ENCODE peak calls at places on chromosomes 11 and 22, in nine cellular contexts. Q is ovary; W is CD8-positive, alpha-beta memory T cell; G is tibial nerve; J is NCI-H2029 treated with DMSO at 0.1 percent for 48 hours; F is RWPE2; E is Calu3; H is activated CD8-positive, alpha-beta memory T cell treated with anti-CD3 and anti-CD28 coated beads, Interleukin-2, amount 10 ng/mL, durations not matched to agents 7 days and 5 days; M is fibroblast of the aortic adventitia. Z is an unnamed sample.

GRCh38 chr22:27148025-27148424 is 490.6 kb downstream of the MIAT start:
- DNase-seq in Q (no peak), W (no peak), G (no peak), J (no peak), F (no peak), E (no peak), H (no peak), M (no peak), Z (no peak)

GRCh38 chr11:116578971-116579687 is 193.7 kb downstream of the BUD13 start:
- DNase-seq in Q (no peak), W (no peak), G (peak; percentile 7), J (peak; percentile 49), F (no peak), E (no peak), H (no peak), M (peak; percentile 50), Z (peak; percentile 63)

GRCh38 chr11:112195906-112196305 is 20.6 kb downstream of the BCO2 start:
- DNase-seq in Q (no peak), W (no peak), G (no peak), J (no peak), F (no peak), E (no peak), H (no peak), M (no peak), Z (no peak)

GRCh38 chr11:36840378-36840777 is 242.3 kb upstream of the RAG2 start:
- DNase-seq in Q (no peak), W (no peak), G (no peak), J (no peak), F (no peak), E (no peak), H (no peak), M (no peak), Z (no peak)

GRCh38 chr22:48738204-48738980 is 1089.3 kb downstream of the BRD1 start:
- DNase-seq in Q (no peak), W (no peak), G (no peak), J (no peak), F (no peak), E (no peak), H (no peak), M (no peak), Z (no peak)

GRCh38 chr22:20264614-20265452 is 3.3 kb downstream of the RTN4R start:
- DNase-seq in Q (no peak), W (no peak), G (no peak), J (no peak), F (no peak), E (no peak), H (no peak), M (no peak), Z (no peak)

GRCh38 chr22:49448546-49448945 is 379.1 kb downstream of the BRD1 start:
- DNase-seq in Q (no peak), W (no peak), G (no peak), J (no peak), F (no peak), E (no peak), H (no peak), M (no peak), Z (no peak)

GRCh38 chr22:50600541-50600940 is at the start of gene MAPK8IP2:
- DNase-seq in Q (no peak), W (no peak), G (no peak), J (no peak), F (no peak), E (no peak), H (no peak), M (no peak), Z (no peak)

GRCh38 chr11:131253142-131253884 is 117.1 kb upstream of the NTM start:
- DNase-seq in Q (no peak), W (no peak), G (no peak), J (no peak), F (no peak), E (no peak), H (no peak), M (peak; percentile 2), Z (no peak)

GRCh38 chr11:19953909-19954308 is 206.4 kb downstream of the DBX1 start:
- DNase-seq in Q (no peak), W (no peak), G (no peak), J (peak; percentile 82), F (no peak), E (peak; percentile 45), H (no peak), M (peak; percentile 89), Z (no peak)

GRCh38 chr22:49192857-49193250 is 634.8 kb downstream of the BRD1 start:
- DNase-seq in Q (no peak), W (no peak), G (no peak), J (no peak), F (no peak), E (no peak), H (no peak), M (no peak), Z (no peak)

GRCh38 chr11:103433976-103434375 is 324.8 kb downstream of the DYNC2H1 start:
- DNase-seq in Q (no peak), W (no peak), G (no peak), J (no peak), F (no peak), E (no peak), H (no peak), M (peak; percentile 69), Z (no peak)

GRCh38 chr11:133636686-133637085 is 104.4 kb upstream of the OPCML start:
- DNase-seq in Q (no peak), W (no peak), G (no peak), J (no peak), F (no peak), E (no peak), H (no peak), M (no peak), Z (no peak)

GRCh38 chr22:47160781-47161520 is 398.5 kb downstream of the TBC1D22A start:
- DNase-seq in Q (no peak), W (no peak), G (no peak), J (no peak), F (no peak), E (no peak), H (no peak), M (no peak), Z (no peak)

GRCh38 chr11:2885017-2885675 is 429 bp downstream of the CDKN1C start:
- DNase-seq in Q (peak; percentile 66), W (peak; percentile 25), G (no peak), J (no peak), F (no peak), E (peak; percentile 78), H (no peak), M (peak; percentile 36), Z (peak; percentile 70)

GRCh38 chr11:76601272-76601671 is 69.3 kb downstream of the LRRC32 start:
- DNase-seq in Q (peak; percentile 15), W (no peak), G (no peak), J (no peak), F (no peak), E (no peak), H (no peak), M (no peak), Z (no peak)

GRCh38 chr11:67376873-67377808 is 3.7 kb upstream of the CLCF1 start:
- DNase-seq in Q (no peak), W (no peak), G (no peak), J (no peak), F (no peak), E (peak; percentile 43), H (no peak), M (no peak), Z (no peak)

GRCh38 chr11:132024587-132025295 is 654.3 kb downstream of the NTM start:
- DNase-seq in Q (no peak), W (no peak), G (no peak), J (no peak), F (no peak), E (no peak), H (no peak), M (peak; percentile 71), Z (no peak)

GRCh38 chr11:120516461-120517389 is 5.2 kb downstream of the GRIK4 start:
- DNase-seq in Q (no peak), W (no peak), G (no peak), J (peak; percentile 54), F (no peak), E (no peak), H (no peak), M (no peak), Z (no peak)

GRCh38 chr22:46352276-46352675 is 16.8 kb downstream of the TRMU start:
- DNase-seq in Q (no peak), W (no peak), G (no peak), J (no peak), F (no peak), E (no peak), H (no peak), M (no peak), Z (no peak)

GRCh38 chr11:62726156-62727006 is 876 bp downstream of the HNRNPUL2 start:
- DNase-seq in Q (peak; percentile 28), W (no peak), G (no peak), J (no peak), F (no peak), E (no peak), H (no peak), M (no peak), Z (no peak)

GRCh38 chr11:104918113-104918824 is 20.0 kb upstream of the CASP12 start:
- DNase-seq in Q (no peak), W (no peak), G (no peak), J (peak; percentile 17), F (no peak), E (no peak), H (no peak), M (peak; percentile 84), Z (no peak)

GRCh38 chr11:133948711-133949110 is 8.1 kb downstream of the IGSF9B start:
- DNase-seq in Q (no peak), W (no peak), G (no peak), J (no peak), F (no peak), E (no peak), H (no peak), M (no peak), Z (no peak)

GRCh38 chr11:58923300-58923788 is 15.9 kb upstream of the GLYATL1 start:
- DNase-seq in Q (no peak), W (no peak), G (no peak), J (no peak), F (no peak), E (no peak), H (no peak), M (peak; percentile 56), Z (no peak)

GRCh38 chr11:67649634-67650540 is 643 bp downstream of the ACY3 start:
- DNase-seq in Q (no peak), W (no peak), G (no peak), J (no peak), F (no peak), E (no peak), H (peak; percentile 61), M (no peak), Z (no peak)

GRCh38 chr11:35304900-35305299 is 114.5 kb downstream of the SLC1A2 start:
- DNase-seq in Q (no peak), W (no peak), G (no peak), J (no peak), F (no peak), E (no peak), H (no peak), M (no peak), Z (no peak)

GRCh38 chr11:66055021-66055420 is 2.9 kb downstream of the SF3B2 start:
- DNase-seq in Q (no peak), W (no peak), G (no peak), J (no peak), F (no peak), E (no peak), H (no peak), M (no peak), Z (no peak)